ENCODE peak calls at places on chromosomes 16 and 17, in ten cellular contexts. G is activated naive CD8-positive, alpha-beta T cell treated with anti-CD3 and anti-CD28 coated beads, Interleukin-2, amount 50 U/mL, for 24 hours; I is fibroblast of mammary gland; Z is adrenal gland; T is HEK293T; S is neural crest cell; L is KG1; R is activated naive CD4-positive, alpha-beta T cell treated with anti-CD3 and anti-CD28 coated beads, Interleukin-2, amount 10 ng/mL, durations not matched to agents 7 days and 5 days; E is KBM-7; W is T follicular helper cell. V is an unnamed sample.

GRCh38 chr17:59008737-59009136 is 97.9 kb downstream of the TRIM37 start:
- DNase-seq in Z (no peak), W (no peak), G (no peak), E (no peak), L (no peak), T (no peak), S (no peak), R (no peak), I (no peak), V (no peak)

GRCh38 chr16:20519231-20519630 is 56.9 kb downstream of the ACSM2B start:
- DNase-seq in L (no peak), G (no peak), T (no peak), W (no peak), Z (no peak), E (no peak), I (no peak), R (no peak), S (no peak), V (no peak)

GRCh38 chr17:38509008-38509771 is 80.9 kb downstream of the ARHGAP23 start:
- DNase-seq in L (no peak), T (peak), G (peak), Z (peak), S (peak), I (peak), W (peak), E (peak), R (peak), V (peak)

GRCh38 chr17:68057531-68057952 is 22.0 kb downstream of the KPNA2 start:
- DNase-seq in E (peak), T (peak), L (no peak), S (no peak), R (peak), G (peak), Z (no peak), I (peak), W (peak), V (peak)

GRCh38 chr16:55651841-55652824 is 3.7 kb upstream of the SLC6A2 start:
- DNase-seq in I (no peak), Z (no peak), G (no peak), R (no peak), L (no peak), W (no peak), S (no peak), E (no peak), T (no peak), V (no peak)

GRCh38 chr17:40541060-40541872 is 24.0 kb downstream of the CCR7 start:
- DNase-seq in I (no peak), R (peak), W (peak), Z (peak), L (no peak), S (no peak), T (no peak), G (peak), E (no peak), V (no peak)

GRCh38 chr17:17848311-17848710 is 11.5 kb upstream of the SREBF1 start:
- DNase-seq in T (no peak), Z (no peak), L (no peak), E (no peak), I (no peak), R (no peak), W (no peak), S (no peak), G (no peak), V (no peak)

GRCh38 chr17:66855204-66855603 is 20.3 kb downstream of the CACNG5 start:
- DNase-seq in T (peak), W (peak), I (no peak), G (peak), E (no peak), S (no peak), L (no peak), Z (no peak), R (peak), V (peak)

GRCh38 chr16:86768999-86769398 is 190.7 kb downstream of the FOXL1 start:
- DNase-seq in E (no peak), T (no peak), G (no peak), S (no peak), Z (no peak), W (no peak), I (peak), L (no peak), R (no peak), V (no peak)

GRCh38 chr17:17786998-17787397 is 49.8 kb downstream of the SREBF1 start:
- DNase-seq in Z (no peak), L (no peak), W (no peak), T (no peak), S (no peak), I (no peak), E (no peak), G (no peak), R (no peak), V (no peak)

GRCh38 chr17:37614391-37614790 is 5.2 kb upstream of the SYNRG start:
- DNase-seq in I (peak), E (no peak), W (no peak), R (no peak), G (no peak), S (no peak), Z (no peak), T (no peak), L (no peak), V (no peak)

GRCh38 chr17:1455291-1455747 is 713 bp downstream of the CRK start:
- DNase-seq in I (peak), E (peak), Z (peak), S (peak), T (peak), W (peak), L (no peak), R (peak), G (peak), V (peak)

GRCh38 chr17:72407336-72408121 is 286.7 kb downstream of the SOX9 start:
- DNase-seq in S (no peak), R (no peak), E (no peak), G (no peak), T (peak), W (no peak), I (peak), L (no peak), Z (peak), V (no peak)

GRCh38 chr17:57963149-57963511 is 7.9 kb upstream of the CUEDC1 start:
- DNase-seq in R (no peak), S (no peak), Z (no peak), G (no peak), T (no peak), W (no peak), I (no peak), L (no peak), E (no peak), V (no peak)

GRCh38 chr17:40551091-40551873 is 14.0 kb downstream of the CCR7 start:
- DNase-seq in Z (peak), G (no peak), W (no peak), L (no peak), E (no peak), R (peak), I (peak), S (no peak), T (no peak), V (peak)

GRCh38 chr17:45948498-45948880 is 50.6 kb upstream of the STH start:
- DNase-seq in I (no peak), G (no peak), R (no peak), Z (no peak), S (no peak), W (no peak), L (no peak), T (no peak), E (no peak), V (no peak)

GRCh38 chr16:68396481-68396880 is 51.8 kb downstream of the SMPD3 start:
- DNase-seq in Z (peak), S (peak), W (peak), G (peak), L (no peak), R (peak), E (peak), I (peak), T (peak), V (no peak)

GRCh38 chr17:59631221-59631720 is 11.6 kb downstream of the CLTC start:
- DNase-seq in S (no peak), L (no peak), W (no peak), E (no peak), Z (no peak), R (no peak), T (no peak), G (no peak), I (no peak), V (no peak)

GRCh38 chr16:8720080-8720966 is 45.9 kb downstream of the ABAT start:
- DNase-seq in G (no peak), S (peak), E (peak), W (no peak), Z (peak), T (peak), I (no peak), L (no peak), R (no peak), V (peak)

GRCh38 chr17:81083125-81083765 is 48.3 kb downstream of the BAIAP2 start:
- DNase-seq in S (no peak), I (no peak), E (no peak), L (no peak), R (no peak), W (no peak), T (no peak), Z (peak), G (no peak), V (no peak)

V was measured in WTC11.